ENCODE peak calls at places on chromosomes 7 and 10, in five cellular contexts. L is HCT116, I is GM12878, U is K562, M is HepG2. R is an unnamed sample.

GRCh38 chr7:141074162-141074989 is 512 bp downstream of the TMEM178B start:
- DNase-seq in U (no peak), M (no peak), L (no peak), I (no peak), R (peak)

GRCh38 chr7:84799131-84799530 is 387.7 kb downstream of the SEMA3D start:
- DNase-seq in I (no peak), U (no peak), L (no peak), M (no peak), R (no peak)

GRCh38 chr7:11726251-11727155 is 105.5 kb downstream of the THSD7A start:
- DNase-seq in L (no peak), M (no peak), I (no peak), U (no peak), R (peak)

GRCh38 chr7:43671520-43671919 is 57.8 kb downstream of the COA1 start:
- DNase-seq in L (no peak), I (no peak), M (no peak), U (no peak), R (no peak)

GRCh38 chr10:33109788-33110469 is 151.9 kb upstream of the ITGB1 start:
- DNase-seq in L (no peak), I (no peak), M (no peak), U (no peak), R (no peak)

GRCh38 chr7:69067397-69067796 is 530.9 kb upstream of the AUTS2 start:
- DNase-seq in L (no peak), M (no peak), I (no peak), U (peak), R (no peak)

GRCh38 chr7:101632641-101633040 is 3.5 kb upstream of the MYL10 start:
- DNase-seq in U (no peak), M (no peak), L (peak), I (no peak), R (peak)

GRCh38 chr10:24665001-24665400 is 58.7 kb downstream of the ARHGAP21 start:
- DNase-seq in U (no peak), L (no peak), M (no peak), I (no peak), R (no peak)

GRCh38 chr7:3141326-3141725 is 97.7 kb upstream of the CARD11 start:
- DNase-seq in L (no peak), M (no peak), U (no peak), I (no peak), R (no peak)

GRCh38 chr7:91915401-91916067 is 25.1 kb upstream of the AKAP9 start:
- DNase-seq in U (no peak), I (no peak), M (no peak), L (no peak), R (no peak)

GRCh38 chr7:47404005-47404404 is 177.9 kb downstream of the TNS3 start:
- DNase-seq in M (no peak), I (no peak), L (no peak), U (no peak), R (no peak)

GRCh38 chr7:774161-775109 is 47.4 kb upstream of the PRKAR1B start:
- DNase-seq in M (no peak), U (peak), I (no peak), L (peak), R (peak)

GRCh38 chr7:158133057-158133456 is 454.6 kb downstream of the PTPRN2 start:
- DNase-seq in L (no peak), I (no peak), U (no peak), M (no peak), R (no peak)

GRCh38 chr10:59668081-59668480 is 41.6 kb downstream of the SLC16A9 start:
- DNase-seq in L (no peak), U (no peak), M (no peak), I (no peak), R (no peak)

GRCh38 chr7:116547347-116547746 is 22.5 kb downstream of the CAV1 start:
- DNase-seq in U (no peak), L (no peak), I (no peak), M (no peak), R (no peak)

GRCh38 chr10:72259491-72260214 is 14.1 kb upstream of the DDIT4 start:
- DNase-seq in U (peak), I (no peak), M (no peak), L (no peak), R (peak)

GRCh38 chr7:41010967-41011366 is 691.9 kb downstream of the INHBA start:
- DNase-seq in M (no peak), U (no peak), I (no peak), L (no peak), R (no peak)

GRCh38 chr7:41005381-41005901 is 697.4 kb downstream of the INHBA start:
- DNase-seq in M (no peak), L (no peak), I (no peak), U (no peak), R (no peak)

GRCh38 chr7:41006591-41006990 is 696.3 kb downstream of the INHBA start:
- DNase-seq in U (no peak), M (no peak), L (peak), I (no peak), R (no peak)

GRCh38 chr7:41010418-41010817 is 692.5 kb downstream of the INHBA start:
- DNase-seq in M (no peak), U (no peak), L (no peak), I (no peak), R (no peak)

GRCh38 chr7:41007351-41007751 is 695.5 kb downstream of the INHBA start:
- DNase-seq in M (no peak), U (no peak), I (no peak), L (no peak), R (no peak)
- H3K9ac ChIP-seq in M (no peak), U (no peak), I (no peak), L (no peak), R (no peak)

GRCh38 chr10:69265521-69265920 is 12.8 kb upstream of the HK1 start:
- DNase-seq in I (no peak), L (no peak), U (no peak), M (no peak), R (no peak)
- TF ChIP-seq ZBTB33 in I (no peak), L (no peak), U (peak), M (no peak), R (no peak)

DNA sequence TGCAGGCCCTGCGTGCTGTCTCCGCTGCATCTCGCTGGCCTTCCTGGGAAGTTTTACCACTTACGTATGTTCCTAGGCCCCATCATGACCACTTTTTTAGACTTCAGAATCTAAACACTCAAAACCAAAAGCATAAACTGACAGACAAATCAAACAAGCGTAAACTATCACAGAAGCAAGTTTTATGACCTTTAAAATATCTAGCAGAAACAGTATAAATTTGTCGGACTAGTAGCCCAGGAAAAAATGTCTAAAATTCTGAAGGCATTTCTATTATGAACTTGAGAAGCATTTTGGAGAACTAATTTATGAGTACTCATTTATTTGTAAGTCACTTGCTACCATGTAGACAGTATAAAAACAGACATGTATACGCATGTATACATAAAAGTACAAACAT is 10.6 kb downstream of the LRRC27 start:
- DNase-seq in M (no peak), U (no peak), L (no peak), I (no peak), R (no peak)
- H3K9ac ChIP-seq in M (no peak), U (no peak), L (no peak), I (no peak), R (no peak)

GRCh38 chr10:31261502-31262311 is 57.3 kb upstream of the ZEB1 start:
- DNase-seq in L (no peak), M (no peak), U (no peak), I (no peak), R (no peak)
- TF ChIP-seq ZBTB33 in L (no peak), M (no peak), U (no peak), I (no peak), R (no peak)